ENCODE peak calls at places on chromosome 12, in ten cellular contexts. A is progenitor cell of endocrine pancreas; P is stimulated activated CD4-positive, alpha-beta T cell treated with anti-CD3 and anti-CD28 coated beads, Interleukin-4, amount 100 ng/mL, for 24 hours; Z is HCT116; F is CD8-positive, alpha-beta memory T cell; V is mesenteric fat pad; D is IMR-90; C is C1 segment of cervical spinal cord; Q is PC-3; N is effector memory CD4-positive, alpha-beta T cell. Y is an unnamed sample.

GRCh38 chr12:6638305-6638704 is 2.5 kb upstream of the LPAR5 start:
- DNase-seq in N (no peak), D (no peak), Q (no peak), F (no peak), V (no peak), P (no peak), Z (no peak), C (no peak), A (no peak), Y (no peak)

GRCh38 chr12:1812650-1813302 is 7.6 kb upstream of the LRTM2 start:
- DNase-seq in F (no peak), A (no peak), V (no peak), Z (no peak), C (peak), N (no peak), P (no peak), Q (no peak), D (peak), Y (no peak)

GRCh38 chr12:10082057-10082874 is 16.5 kb downstream of the CLEC1A start:
- DNase-seq in D (no peak), Z (no peak), A (no peak), Q (no peak), N (no peak), F (no peak), C (no peak), P (no peak), V (no peak), Y (no peak)

GRCh38 chr12:53267309-53268008 is 640 bp upstream of the ESPL1 start:
- DNase-seq in A (no peak), P (peak), Z (no peak), C (no peak), D (no peak), F (no peak), Q (no peak), V (no peak), N (no peak), Y (no peak)

GRCh38 chr12:31517994-31518393 is 72.9 kb downstream of the DENND5B start:
- DNase-seq in Q (no peak), F (no peak), Z (no peak), V (no peak), C (no peak), P (no peak), D (peak), A (no peak), N (no peak), Y (no peak)

GRCh38 chr12:4138051-4138450 is 135.5 kb upstream of the CCND2 start:
- DNase-seq in D (no peak), F (no peak), V (no peak), A (no peak), C (no peak), N (no peak), Q (no peak), P (no peak), Z (no peak), Y (no peak)

GRCh38 chr12:15691372-15691771 is 97.8 kb downstream of the EPS8 start:
- DNase-seq in A (no peak), Z (no peak), D (no peak), V (no peak), C (no peak), N (no peak), Q (no peak), P (no peak), F (no peak), Y (no peak)

GRCh38 chr12:97306121-97306520 is 156.5 kb upstream of the RMST start:
- DNase-seq in C (no peak), P (no peak), F (no peak), A (no peak), N (no peak), Z (no peak), V (no peak), Q (no peak), D (no peak), Y (no peak)

GRCh38 chr12:55582066-55582465 is 9.8 kb downstream of the OR2AP1 start:
- DNase-seq in F (no peak), C (no peak), A (no peak), V (no peak), N (no peak), D (no peak), Q (no peak), P (no peak), Z (no peak), Y (no peak)

GRCh38 chr12:2794261-2794735 is 472 bp upstream of the FKBP4 start:
- DNase-seq in Q (no peak), P (peak), F (no peak), N (no peak), Z (no peak), D (no peak), A (peak), V (peak), C (no peak), Y (no peak)

GRCh38 chr12:106179086-106179485 is 40.3 kb upstream of the NUAK1 start:
- DNase-seq in P (no peak), C (no peak), V (no peak), F (no peak), Q (no peak), D (no peak), Z (no peak), N (no peak), A (no peak), Y (no peak)

GRCh38 chr12:54431911-54432814 is 13.1 kb upstream of the ITGA5 start:
- DNase-seq in Q (peak), Z (no peak), C (no peak), F (no peak), A (no peak), V (no peak), N (no peak), P (no peak), D (peak), Y (no peak)

GRCh38 chr12:53287741-53288216 is 7.6 kb upstream of the PFDN5 start:
- DNase-seq in V (no peak), Q (peak), Z (no peak), P (peak), F (peak), C (peak), A (peak), N (peak), D (peak), Y (no peak)

GRCh38 chr12:10668526-10668925 is 5.3 kb downstream of the STYK1 start:
- DNase-seq in C (no peak), Q (no peak), N (no peak), D (no peak), A (no peak), F (no peak), Z (no peak), V (no peak), P (no peak), Y (no peak)

GRCh38 chr12:92675092-92675865 is 27.5 kb upstream of the PLEKHG7 start:
- DNase-seq in Q (peak), P (no peak), A (no peak), F (no peak), V (no peak), C (no peak), D (peak), N (no peak), Z (no peak), Y (no peak)

GRCh38 chr12:118680361-118680963 is 300.9 kb upstream of the SRRM4 start:
- DNase-seq in N (no peak), Q (no peak), D (no peak), V (no peak), A (no peak), F (no peak), Z (no peak), P (no peak), C (no peak), Y (no peak)

GRCh38 chr12:18183141-18183540 is 78.2 kb upstream of the PIK3C2G start:
- DNase-seq in N (no peak), D (no peak), Z (no peak), F (no peak), P (no peak), C (no peak), Q (no peak), A (no peak), V (no peak), Y (no peak)

GRCh38 chr12:124953689-124954405 is 35.1 kb downstream of the DHX37 start:
- DNase-seq in D (no peak), P (no peak), A (no peak), V (no peak), Z (no peak), C (no peak), Q (no peak), N (no peak), F (no peak), Y (no peak)

GRCh38 chr12:6963741-6964446 is 6.6 kb downstream of the PHB2 start:
- DNase-seq in A (no peak), Z (no peak), C (no peak), F (no peak), V (no peak), P (peak), D (no peak), N (no peak), Q (no peak), Y (peak)